ENCODE peak calls at places on chromosomes 2 and 18, in six cellular contexts. T is NCI-H748 treated with DMSO at 0.1 percent for 48 hours, A is small intestine, P is GM04503, H is fibroblast of pulmonary artery, R is fibroblast of lung. V is an unnamed sample.
A peak's percentile ranks its signal among the peaks of the same experiment; 100 is the strongest.

GRCh38 chr2:199199797-199200196 is 257.9 kb downstream of the SATB2 start:
- DNase-seq in R (no peak), P (no peak), H (no peak), T (no peak), A (no peak), V (no peak)

GRCh38 chr2:121205321-121205942 is 79.6 kb downstream of the TFCP2L1 start:
- DNase-seq in H (no peak), P (no peak), R (no peak), A (peak; percentile 40), T (no peak), V (no peak)

GRCh38 chr18:25743661-25744151 is 346.7 kb downstream of the SS18 start:
- DNase-seq in H (no peak), R (no peak), T (no peak), P (no peak), A (no peak), V (no peak)

GRCh38 chr2:171390941-171391516 is 42.8 kb downstream of the METTL8 start:
- DNase-seq in P (peak; percentile 45), A (no peak), T (no peak), H (peak; percentile 81), R (peak; percentile 74), V (peak; percentile 61)

GRCh38 chr2:233040174-233040530 is 7.7 kb downstream of the NEU2 start:
- DNase-seq in P (no peak), H (no peak), A (no peak), T (no peak), R (no peak), V (no peak)

GRCh38 chr2:39150890-39151497 is 30.1 kb upstream of the SOS1 start:
- DNase-seq in R (no peak), A (no peak), P (no peak), H (no peak), T (no peak), V (no peak)

GRCh38 chr2:221502270-221502973 is 69.7 kb downstream of the EPHA4 start:
- DNase-seq in P (peak; percentile 67), H (peak; percentile 69), T (no peak), R (peak; percentile 73), A (no peak), V (peak; percentile 77)

GRCh38 chr18:51137051-51137729 is 60.3 kb downstream of the MEX3C start:
- DNase-seq in T (no peak), P (no peak), H (no peak), R (no peak), A (no peak), V (no peak)

GRCh38 chr2:215060851-215061541 is 77.4 kb downstream of the ABCA12 start:
- DNase-seq in A (no peak), P (no peak), T (peak; percentile 81), H (no peak), R (no peak), V (no peak)

GRCh38 chr18:9661564-9661963 is 46.5 kb upstream of the RAB31 start:
- DNase-seq in R (peak; percentile 39), A (no peak), P (no peak), T (no peak), H (no peak), V (no peak)

GRCh38 chr2:10905872-10906143 is 5.9 kb upstream of the KCNF1 start:
- DNase-seq in R (no peak), H (no peak), A (no peak), P (no peak), T (no peak), V (no peak)

GRCh38 chr2:202104286-202104870 is 31.3 kb downstream of the KIAA2012 start:
- DNase-seq in A (peak; percentile 46), P (no peak), T (peak; percentile 26), H (peak; percentile 73), R (peak; percentile 66), V (peak; percentile 78)

GRCh38 chr2:217606296-217606695 is 396.5 kb downstream of the TNS1 start:
- DNase-seq in P (no peak), R (no peak), H (no peak), A (no peak), T (no peak), V (no peak)

GRCh38 chr18:45723921-45724320 is at the start of gene SLC14A1:
- DNase-seq in T (no peak), H (no peak), P (no peak), A (no peak), R (no peak), V (no peak)

GRCh38 chr2:129719335-129719734 is 260.1 kb upstream of the RAB6C start:
- DNase-seq in H (no peak), R (no peak), P (no peak), T (no peak), A (no peak), V (no peak)

GRCh38 chr2:172408143-172408766 is 19.1 kb upstream of the ITGA6 start:
- DNase-seq in A (peak; percentile 39), P (no peak), H (no peak), T (peak; percentile 92), R (no peak), V (no peak)

GRCh38 chr2:235857613-235858012 is 310.6 kb downstream of the GBX2 start:
- DNase-seq in A (no peak), H (peak; percentile 40), R (no peak), T (no peak), P (peak; percentile 6), V (peak; percentile 30)

GRCh38 chr2:146262606-146263005 is 1582.2 kb upstream of the ACVR2A start:
- DNase-seq in A (no peak), T (no peak), H (no peak), P (no peak), R (no peak), V (no peak)

GRCh38 chr2:222318712-222319575 is 20.1 kb upstream of the PAX3 start:
- DNase-seq in R (no peak), P (no peak), H (peak; percentile 54), T (peak; percentile 40), A (no peak), V (peak; percentile 36)

GRCh38 chr2:98952971-98953370 is 16.9 kb upstream of the CRACDL start:
- DNase-seq in P (no peak), A (no peak), H (peak; percentile 6), R (no peak), T (no peak), V (peak; percentile 63)

GRCh38 chr2:230075988-230076631 is 7.4 kb upstream of the SLC16A14 start:
- DNase-seq in H (no peak), A (no peak), R (no peak), T (no peak), P (no peak), V (peak; percentile 10)

GRCh38 chr2:33190393-33190937 is 243.7 kb downstream of the LTBP1 start:
- DNase-seq in H (no peak), A (no peak), P (no peak), T (no peak), R (no peak), V (no peak)

GRCh38 chr2:120609826-120610395 is 125.8 kb upstream of the GLI2 start:
- DNase-seq in H (no peak), P (no peak), A (no peak), T (no peak), R (no peak), V (peak; percentile 6)

GRCh38 chr2:12303181-12304030 is 413.3 kb upstream of the TRIB2 start:
- DNase-seq in P (no peak), H (peak; percentile 95), R (peak; percentile 99), T (no peak), A (no peak), V (peak; percentile 95)

GRCh38 chr18:74994502-74995403 is 214.2 kb downstream of the PTGR3 start:
- DNase-seq in R (peak; percentile 14), A (no peak), P (no peak), H (no peak), T (no peak), V (peak; percentile 16)

GRCh38 chr18:69484699-69485396 is 84.2 kb downstream of the DOK6 start:
- DNase-seq in R (peak; percentile 56), T (no peak), H (peak; percentile 59), P (no peak), A (no peak), V (peak; percentile 47)

GRCh38 chr2:9065901-9066300 is 62.4 kb upstream of the MBOAT2 start:
- DNase-seq in A (no peak), R (peak; percentile 10), H (no peak), P (no peak), T (no peak), V (no peak)

GRCh38 chr18:44107187-44107586 is 573.5 kb upstream of the SETBP1 start:
- DNase-seq in T (no peak), A (no peak), R (no peak), H (peak; percentile 10), P (no peak), V (peak; percentile 24)

GRCh38 chr2:73085691-73086090 is 14.2 kb upstream of the SFXN5 start:
- DNase-seq in H (peak; percentile 73), A (peak; percentile 76), T (peak; percentile 4), P (no peak), R (peak; percentile 67), V (peak; percentile 78)

GRCh38 chr2:2879776-2880175 is 497.8 kb downstream of the EIPR1 start:
- DNase-seq in P (no peak), H (no peak), A (no peak), R (no peak), T (no peak), V (no peak)

GRCh38 chr18:75377258-75377657 is 50.2 kb downstream of the SMIM21 start:
- DNase-seq in T (no peak), H (no peak), A (no peak), R (no peak), P (no peak), V (peak; percentile 7)

GRCh38 chr2:207768168-207768890 is 1.4 kb downstream of the FZD5 start:
- DNase-seq in A (no peak), P (no peak), R (peak; percentile 34), T (peak; percentile 39), H (peak; percentile 40), V (peak; percentile 58)